ENCODE peak calls at places on chromosomes 1 and 21, in nine cellular contexts. V, P, X, R, S, Y, L, N and W are unnamed samples.
A peak's percentile ranks its signal among the peaks of the same experiment; 100 is the strongest.

GRCh38 chr1:46223472-46223943 is 20.4 kb downstream of the LURAP1 start:
- DNase-seq in Y (peak; percentile 54), V (peak; percentile 81), S (peak; percentile 86), L (peak; percentile 82), R (peak; percentile 73), X (peak; percentile 88), P (peak; percentile 92), N (peak; percentile 73), W (peak; percentile 87)

GRCh38 chr1:222918746-222919477 is 104.1 kb downstream of the DISP1 start:
- DNase-seq in L (no peak), R (no peak), X (no peak), S (no peak), P (peak; percentile 59), V (no peak), N (no peak), Y (no peak), W (no peak)

GRCh38 chr1:198937231-198938031 is 298.6 kb downstream of the PTPRC start:
- DNase-seq in V (peak; percentile 70), L (peak; percentile 89), R (peak; percentile 91), X (peak; percentile 80), Y (peak; percentile 87), S (peak; percentile 83), P (peak; percentile 92), N (peak; percentile 44), W (peak; percentile 98)

GRCh38 chr1:197486948-197487347 is 218.9 kb downstream of the CRB1 start:
- DNase-seq in R (no peak), L (no peak), N (no peak), X (peak; percentile 91), Y (no peak), P (peak; percentile 6), S (peak; percentile 69), V (no peak), W (no peak)

GRCh38 chr21:46002841-46003574 is 21.4 kb downstream of the COL6A1 start:
- DNase-seq in S (no peak), L (peak; percentile 17), P (no peak), Y (no peak), N (peak; percentile 16), X (no peak), V (peak; percentile 57), R (no peak), W (no peak)

GRCh38 chr1:236149696-236150228 is 7.4 kb downstream of the GPR137B start:
- DNase-seq in R (no peak), P (no peak), Y (no peak), X (no peak), L (no peak), N (no peak), S (no peak), V (no peak), W (no peak)

GRCh38 chr1:46248122-46248920 is 758 bp downstream of the RAD54L start:
- DNase-seq in X (peak; percentile 54), L (no peak), Y (no peak), N (peak; percentile 61), S (peak; percentile 79), V (no peak), R (peak; percentile 59), P (peak; percentile 66), W (peak; percentile 50)

GRCh38 chr1:164707868-164708331 is 148.9 kb downstream of the PBX1 start:
- DNase-seq in P (peak; percentile 89), N (no peak), S (no peak), V (no peak), R (peak; percentile 27), L (peak; percentile 74), Y (no peak), X (no peak), W (peak; percentile 80)